ENCODE peak calls at places on chromosomes 5 and 9, in nine cellular contexts. C is upper lobe of right lung; R is CD8-positive, alpha-beta T cell; J is PC-3; E is astrocyte of the spinal cord; Y is foreskin fibroblast; S is NB4; W is H1; G is mammary epithelial cell. A is an unnamed sample.
A peak's percentile ranks its signal among the peaks of the same experiment; 100 is the strongest.

GRCh38 chr5:172189693-172190296 is 1.8 kb upstream of the STK10 start:
- DNase-seq in C (no peak), G (no peak), S (no peak), E (no peak), J (no peak), R (no peak), W (no peak), Y (no peak), A (no peak)

GRCh38 chr5:75611324-75612210 is at the start of gene ANKDD1B:
- DNase-seq in J (peak; percentile 83), Y (peak; percentile 69), C (peak; percentile 74), E (peak; percentile 44), W (peak; percentile 82), G (peak; percentile 39), S (no peak), R (no peak), A (peak; percentile 57)

GRCh38 chr5:60368100-60368499 is 331.9 kb downstream of the DEPDC1B start:
- DNase-seq in Y (no peak), R (no peak), E (no peak), C (no peak), J (no peak), G (no peak), W (no peak), S (no peak), A (no peak)

GRCh38 chr5:167582916-167583315 is 708.5 kb upstream of the WWC1 start:
- DNase-seq in E (peak; percentile 33), W (no peak), Y (peak; percentile 20), C (no peak), G (no peak), J (no peak), R (no peak), S (no peak), A (peak; percentile 58)

GRCh38 chr9:1619915-1620705 is 395.0 kb upstream of the SMARCA2 start:
- DNase-seq in E (no peak), C (no peak), R (no peak), S (peak; percentile 48), Y (peak; percentile 16), J (peak; percentile 48), G (peak; percentile 8), W (no peak), A (peak; percentile 1)

GRCh38 chr5:130720355-130720754 is 444.7 kb downstream of the HINT1 start:
- DNase-seq in E (peak; percentile 71), S (peak; percentile 35), Y (peak; percentile 7), G (peak; percentile 55), C (no peak), J (peak; percentile 85), W (no peak), R (no peak), A (peak; percentile 71)

GRCh38 chr9:28956111-28956880 is 1383.0 kb upstream of the C9orf72 start:
- DNase-seq in G (no peak), R (no peak), C (no peak), J (no peak), Y (no peak), E (no peak), S (no peak), W (no peak), A (no peak)

GRCh38 chr9:2291980-2292704 is 277.0 kb downstream of the SMARCA2 start:
- DNase-seq in S (no peak), E (peak; percentile 12), W (no peak), C (no peak), G (peak; percentile 78), J (peak; percentile 55), R (no peak), Y (peak; percentile 62), A (peak; percentile 31)

GRCh38 chr9:18393340-18394130 is 80.4 kb upstream of the ADAMTSL1 start:
- DNase-seq in S (peak; percentile 29), W (no peak), E (peak; percentile 98), R (no peak), J (peak; percentile 92), G (peak; percentile 98), C (no peak), Y (peak; percentile 94), A (peak; percentile 98)

DNA sequence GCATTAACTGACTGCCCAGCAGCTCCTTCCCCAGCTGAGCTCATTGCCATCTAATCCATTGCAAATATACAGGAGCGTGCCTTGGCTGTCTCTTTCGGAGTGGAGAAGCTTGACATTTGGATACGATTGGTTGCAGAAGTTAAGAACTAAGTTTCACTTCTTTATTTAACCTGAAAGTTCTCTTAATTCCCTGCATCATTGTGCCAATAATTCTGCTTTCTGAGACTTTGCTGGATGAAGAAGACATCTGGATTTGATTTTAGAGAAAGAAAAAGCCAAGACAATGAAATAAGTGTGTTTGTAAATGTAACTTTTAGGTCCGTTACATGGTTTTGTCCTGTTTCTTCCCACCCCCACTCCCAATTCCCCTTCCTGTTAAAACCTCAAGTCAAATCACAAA is 33.9 kb downstream of the TAS2R1 start:
- DNase-seq in J (no peak), G (no peak), E (peak; percentile 2), S (no peak), R (no peak), C (no peak), Y (peak; percentile 53), W (no peak), A (peak; percentile 13)
- H3K4me3 ChIP-seq in J (no peak overlapping the region), G (no peak overlapping the region), E (no peak overlapping the region), S (no peak overlapping the region), R (no peak overlapping the region), C (no peak overlapping the region), Y (peak overlapping the region; percentile 34), W (no peak overlapping the region), A (no peak overlapping the region)

DNA sequence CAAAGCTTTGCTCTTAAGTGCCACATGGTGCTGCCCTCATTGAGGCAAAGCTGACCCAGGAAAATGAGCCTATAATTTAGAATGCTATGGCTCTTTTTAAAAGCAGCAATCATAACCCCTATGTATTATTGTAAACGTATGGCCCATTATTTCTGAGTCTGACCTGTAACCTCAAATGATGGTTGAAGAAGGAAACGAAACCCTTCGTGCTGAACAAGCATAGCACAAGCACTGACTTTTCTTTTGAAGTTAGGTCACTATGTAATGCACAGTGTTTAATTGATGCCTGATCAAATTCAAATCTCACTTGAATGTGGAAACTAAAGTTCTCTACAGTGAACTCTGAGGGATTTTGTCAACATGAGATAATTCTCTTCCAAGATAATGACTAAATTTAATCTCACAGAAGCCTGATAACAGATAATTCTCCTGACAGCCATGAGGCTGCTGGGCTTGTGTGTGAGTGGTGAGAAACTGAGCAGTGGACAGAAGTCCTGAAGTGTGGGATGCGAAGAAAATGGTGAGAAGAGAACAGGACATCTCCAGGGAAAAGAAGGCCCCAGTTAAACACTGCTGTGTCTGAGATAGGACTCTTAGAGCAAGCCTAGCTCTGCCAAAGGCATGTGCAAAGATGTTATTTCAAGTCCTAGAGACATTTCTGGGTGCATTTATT is 226.9 kb downstream of the MAN2A1 start:
- DNase-seq in E (no peak), S (no peak), Y (no peak), C (no peak), W (no peak), G (no peak), J (no peak), R (no peak), A (no peak)
- TF ChIP-seq CTCF in E (no peak), S (no peak), Y (no peak), C (no peak), W (no peak), G (no peak), J (no peak), R (no peak), A (no peak)

GRCh38 chr9:122931851-122932199 is 513 bp upstream of the ZBTB26 start:
- DNase-seq in G (no peak), J (no peak), R (no peak), Y (no peak), S (no peak), W (no peak), E (no peak), C (no peak), A (no peak)

GRCh38 chr9:122930541-122930932 is 775 bp downstream of the ZBTB26 start:
- DNase-seq in J (no peak), G (no peak), W (no peak), C (no peak), E (no peak), S (no peak), R (no peak), Y (no peak), A (no peak)

GRCh38 chr9:122930933-122931850 is at the start of gene ZBTB26:
- DNase-seq in C (peak; percentile 97), W (peak; percentile 95), R (peak; percentile 82), J (peak; percentile 88), Y (peak; percentile 98), G (peak; percentile 94), E (peak; percentile 92), S (peak; percentile 96), A (peak; percentile 93)

GRCh38 chr9:122923947-122924346 is 7.4 kb downstream of the ZBTB26 start:
- DNase-seq in S (no peak), C (no peak), R (no peak), J (no peak), W (no peak), G (no peak), E (no peak), Y (no peak), A (no peak)

DNA sequence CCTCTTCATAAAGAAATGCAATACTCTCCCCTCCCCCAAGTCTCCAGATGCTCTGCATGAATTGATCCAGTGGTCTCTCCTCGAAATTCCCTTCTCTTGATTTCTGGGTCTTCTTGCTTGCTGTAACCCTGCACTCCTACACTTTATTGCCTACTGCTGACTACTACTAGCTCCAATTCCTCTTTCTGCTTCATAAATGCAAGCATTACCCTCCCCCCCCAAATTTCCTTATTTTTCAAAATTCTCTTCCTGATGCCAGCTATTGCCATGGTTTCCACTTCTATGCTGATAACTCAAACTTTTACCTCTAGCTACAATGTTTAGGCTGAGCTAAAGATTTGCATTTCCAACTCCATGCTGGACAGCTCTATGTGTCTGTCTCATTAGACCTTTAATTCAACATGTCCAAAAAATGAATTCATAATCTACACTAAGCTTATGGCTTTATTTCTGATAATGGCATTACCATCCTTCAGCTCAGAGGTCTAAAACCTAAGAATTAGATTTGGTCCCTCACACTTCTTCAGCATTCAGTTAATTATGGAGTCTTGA is 1.4 kb downstream of the ZBTB26 start:
- DNase-seq in G (no peak), Y (no peak), E (no peak), J (no peak), C (no peak), W (no peak), R (no peak), S (no peak), A (no peak)
- H3K4me3 ChIP-seq in G (peak overlapping the region; percentile 91), Y (peak overlapping the region; percentile 65), E (no peak overlapping the region), J (peak overlapping the region; percentile 81), C (no peak overlapping the region), W (no peak overlapping the region), R (no peak overlapping the region), S (peak overlapping the region; percentile 96), A (no peak overlapping the region)

GRCh38 chr9:211036-211435 is 3.6 kb upstream of the DOCK8 start:
- DNase-seq in E (no peak), Y (no peak), W (no peak), J (no peak), G (no peak), C (no peak), S (peak; percentile 7), R (no peak), A (no peak)

GRCh38 chr9:211557-211956 is 3.1 kb upstream of the DOCK8 start:
- DNase-seq in R (no peak), G (no peak), E (no peak), W (no peak), Y (no peak), C (no peak), J (no peak), S (peak; percentile 15), A (peak; percentile 38)

GRCh38 chr9:212265-212664 is 2.4 kb upstream of the DOCK8 start:
- DNase-seq in S (peak; percentile 9), W (no peak), C (no peak), R (no peak), G (no peak), J (no peak), Y (no peak), E (no peak), A (no peak)

GRCh38 chr9:215631-216155 is 1.0 kb downstream of the DOCK8 start:
- DNase-seq in W (no peak), C (no peak), Y (no peak), E (no peak), R (no peak), J (no peak), G (no peak), S (peak; percentile 41), A (no peak)

GRCh38 chr9:214488-215448 is at the start of gene DOCK8:
- DNase-seq in Y (peak; percentile 25), S (peak; percentile 99), C (peak; percentile 94), W (peak; percentile 89), J (peak; percentile 63), G (peak; percentile 77), R (peak; percentile 19), E (peak; percentile 3), A (peak; percentile 40)
- TF ChIP-seq CTCF in Y (no peak), S (peak; percentile 58), C (peak; percentile 56), W (peak; percentile 44), J (peak; percentile 54), G (peak; percentile 26), R (no peak), E (no peak), A (no peak)

A was measured in cardiac fibroblast.